ENCODE peak calls at places on chromosome 22, in seven cellular contexts. One of them, this sample, is unnamed.

GRCh38 chr22:25366408-25366807 is 147.0 kb downstream of the CRYBB2 start:
- DNase-seq in H1: no peak
- DNase-seq in HCT116: no peak
- DNase-seq in SK-N-SH: no peak
- DNase-seq in Panc1: no peak
- DNase-seq in HepG2: no peak
- DNase-seq in GM12878: no peak
- DNase-seq in this sample: no peak

GRCh38 chr22:26970809-26971394 is 313.5 kb downstream of the MIAT start:
- DNase-seq in HepG2: no peak
- DNase-seq in H1: no peak
- DNase-seq in Panc1: no peak
- DNase-seq in GM12878: no peak
- DNase-seq in HCT116: peak
- DNase-seq in SK-N-SH: no peak
- DNase-seq in this sample: no peak

GRCh38 chr22:25153961-25154685 is 45.5 kb upstream of the CRYBB3 start:
- DNase-seq in GM12878: no peak
- DNase-seq in SK-N-SH: peak
- DNase-seq in H1: no peak
- DNase-seq in HepG2: peak
- DNase-seq in Panc1: no peak
- DNase-seq in HCT116: no peak
- DNase-seq in this sample: no peak

GRCh38 chr22:40898850-40899357 is 37.0 kb upstream of the DNAJB7 start:
- DNase-seq in Panc1: no peak
- DNase-seq in H1: no peak
- DNase-seq in GM12878: peak
- DNase-seq in SK-N-SH: peak
- DNase-seq in HepG2: peak
- DNase-seq in HCT116: peak
- DNase-seq in this sample: peak

GRCh38 chr22:21939392-21940319 is 13.0 kb downstream of the PPM1F start:
- DNase-seq in Panc1: no peak
- DNase-seq in GM12878: no peak
- DNase-seq in HCT116: no peak
- DNase-seq in HepG2: no peak
- DNase-seq in H1: no peak
- DNase-seq in SK-N-SH: no peak
- DNase-seq in this sample: no peak

GRCh38 chr22:29041408-29041807 is 20.2 kb downstream of the C22orf31 start:
- DNase-seq in GM12878: no peak
- DNase-seq in HepG2: no peak
- DNase-seq in HCT116: no peak
- DNase-seq in Panc1: no peak
- DNase-seq in SK-N-SH: no peak
- DNase-seq in H1: no peak
- DNase-seq in this sample: no peak

GRCh38 chr22:44273175-44273574 is 39.6 kb downstream of the SHISAL1 start:
- DNase-seq in H1: no peak
- DNase-seq in HepG2: no peak
- DNase-seq in Panc1: no peak
- DNase-seq in HCT116: no peak
- DNase-seq in SK-N-SH: no peak
- DNase-seq in GM12878: no peak
- DNase-seq in this sample: no peak

GRCh38 chr22:34115722-34116121 is 195.4 kb upstream of the LARGE1 start:
- DNase-seq in H1: no peak
- DNase-seq in Panc1: no peak
- DNase-seq in HCT116: no peak
- DNase-seq in GM12878: no peak
- DNase-seq in HepG2: no peak
- DNase-seq in SK-N-SH: no peak
- DNase-seq in this sample: no peak

GRCh38 chr22:43550024-43550620 is 138.3 kb downstream of the MPPED1 start:
- DNase-seq in GM12878: no peak
- DNase-seq in HepG2: no peak
- DNase-seq in HCT116: no peak
- DNase-seq in Panc1: no peak
- DNase-seq in H1: no peak
- DNase-seq in SK-N-SH: no peak
- DNase-seq in this sample: no peak

GRCh38 chr22:23835773-23836144 is 3.0 kb downstream of the DERL3 start:
- DNase-seq in Panc1: no peak
- DNase-seq in H1: no peak
- DNase-seq in SK-N-SH: peak
- DNase-seq in HCT116: no peak
- DNase-seq in GM12878: no peak
- DNase-seq in HepG2: no peak
- DNase-seq in this sample: no peak

GRCh38 chr22:38965614-38966378 is 8.4 kb downstream of the APOBEC3A start:
- DNase-seq in HepG2: no peak
- DNase-seq in GM12878: no peak
- DNase-seq in HCT116: no peak
- DNase-seq in H1: no peak
- DNase-seq in SK-N-SH: no peak
- DNase-seq in Panc1: no peak
- DNase-seq in this sample: no peak

GRCh38 chr22:28029201-28029948 is 110.3 kb upstream of the PITPNB start:
- DNase-seq in GM12878: no peak
- DNase-seq in HCT116: no peak
- DNase-seq in H1: no peak
- DNase-seq in SK-N-SH: peak
- DNase-seq in HepG2: no peak
- DNase-seq in Panc1: no peak
- DNase-seq in this sample: no peak

GRCh38 chr22:35634015-35634414 is 14.2 kb upstream of the APOL6 start:
- DNase-seq in HCT116: no peak
- DNase-seq in HepG2: no peak
- DNase-seq in SK-N-SH: no peak
- DNase-seq in H1: no peak
- DNase-seq in GM12878: no peak
- DNase-seq in Panc1: no peak
- DNase-seq in this sample: peak

GRCh38 chr22:29251981-29252978 is 15.5 kb downstream of the RHBDD3 start:
- DNase-seq in SK-N-SH: peak
- DNase-seq in HepG2: no peak
- DNase-seq in HCT116: no peak
- DNase-seq in H1: no peak
- DNase-seq in Panc1: no peak
- DNase-seq in GM12878: no peak
- DNase-seq in this sample: peak

GRCh38 chr22:28647216-28647615 is 32.4 kb downstream of the TTC28 start:
- DNase-seq in GM12878: no peak
- DNase-seq in HCT116: no peak
- DNase-seq in Panc1: no peak
- DNase-seq in SK-N-SH: no peak
- DNase-seq in HepG2: no peak
- DNase-seq in H1: no peak
- DNase-seq in this sample: no peak

GRCh38 chr22:29146101-29146560 is 59.6 kb upstream of the EMID1 start:
- DNase-seq in GM12878: no peak
- DNase-seq in Panc1: no peak
- DNase-seq in HCT116: no peak
- DNase-seq in H1: no peak
- DNase-seq in HepG2: no peak
- DNase-seq in SK-N-SH: no peak
- DNase-seq in this sample: no peak

GRCh38 chr22:25833676-25834075 is 91.7 kb downstream of the MYO18B start:
- DNase-seq in Panc1: no peak
- DNase-seq in SK-N-SH: no peak
- DNase-seq in GM12878: no peak
- DNase-seq in HCT116: no peak
- DNase-seq in H1: no peak
- DNase-seq in HepG2: no peak
- DNase-seq in this sample: no peak

GRCh38 chr22:24413726-24414385 is 13.5 kb upstream of the ADORA2A start:
- DNase-seq in H1: no peak
- DNase-seq in SK-N-SH: peak
- DNase-seq in HCT116: no peak
- DNase-seq in HepG2: no peak
- DNase-seq in Panc1: no peak
- DNase-seq in GM12878: no peak
- DNase-seq in this sample: no peak

GRCh38 chr22:40426671-40427070 is 56.3 kb downstream of the SGSM3 start:
- DNase-seq in HCT116: no peak
- DNase-seq in HepG2: no peak
- DNase-seq in H1: no peak
- DNase-seq in SK-N-SH: no peak
- DNase-seq in GM12878: no peak
- DNase-seq in Panc1: no peak
- DNase-seq in this sample: no peak

GRCh38 chr22:35299217-35299716 is 427 bp upstream of the TOM1 start:
- DNase-seq in HCT116: no peak
- DNase-seq in GM12878: no peak
- DNase-seq in Panc1: peak
- DNase-seq in H1: no peak
- DNase-seq in HepG2: no peak
- DNase-seq in SK-N-SH: peak
- DNase-seq in this sample: no peak

GRCh38 chr22:47663615-47664605 is 901.5 kb downstream of the TBC1D22A start:
- DNase-seq in H1: no peak
- DNase-seq in SK-N-SH: no peak
- DNase-seq in GM12878: no peak
- DNase-seq in HCT116: no peak
- DNase-seq in Panc1: no peak
- DNase-seq in HepG2: no peak
- DNase-seq in this sample: no peak

GRCh38 chr22:40281717-40282116 is 64.6 kb upstream of the ADSL start:
- DNase-seq in GM12878: no peak
- DNase-seq in H1: no peak
- DNase-seq in Panc1: no peak
- DNase-seq in SK-N-SH: no peak
- DNase-seq in HepG2: no peak
- DNase-seq in HCT116: no peak
- DNase-seq in this sample: no peak

GRCh38 chr22:23113847-23114720 is 27.7 kb downstream of the RSPH14 start:
- DNase-seq in HepG2: no peak
- DNase-seq in GM12878: no peak
- DNase-seq in HCT116: no peak
- DNase-seq in SK-N-SH: no peak
- DNase-seq in H1: no peak
- DNase-seq in Panc1: no peak
- DNase-seq in this sample: peak

DNA sequence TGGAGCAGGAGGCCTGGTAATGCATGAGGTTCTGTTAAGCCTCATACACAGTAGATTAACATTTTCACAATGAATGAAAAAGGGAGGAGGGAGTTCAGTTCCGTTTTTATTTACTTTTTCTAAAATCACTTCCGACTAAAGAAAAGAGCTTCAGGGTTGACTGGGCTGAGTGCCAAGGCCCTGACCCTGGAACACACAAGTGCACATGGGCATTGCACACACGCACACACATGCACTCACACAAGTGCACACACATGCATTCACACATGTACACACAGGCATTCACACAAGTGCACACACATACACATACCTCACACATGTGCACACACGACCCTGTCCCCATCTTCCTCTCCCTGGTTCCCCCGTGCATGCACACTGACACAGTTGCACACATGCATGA is 303.3 kb downstream of the BRD1 start:
- DNase-seq in H1: no peak
- DNase-seq in HepG2: no peak
- DNase-seq in GM12878: no peak
- DNase-seq in SK-N-SH: no peak
- DNase-seq in HCT116: no peak
- DNase-seq in Panc1: no peak
- DNase-seq in this sample: no peak
- TF ChIP-seq SIN3A in H1: no peak
- TF ChIP-seq SIN3A in HepG2: no peak
- TF ChIP-seq SIN3A in GM12878: no peak
- TF ChIP-seq SIN3A in SK-N-SH: no peak
- TF ChIP-seq SIN3A in HCT116: no peak
- TF ChIP-seq SIN3A in Panc1: no peak
- TF ChIP-seq SIN3A in this sample: no peak

DNA sequence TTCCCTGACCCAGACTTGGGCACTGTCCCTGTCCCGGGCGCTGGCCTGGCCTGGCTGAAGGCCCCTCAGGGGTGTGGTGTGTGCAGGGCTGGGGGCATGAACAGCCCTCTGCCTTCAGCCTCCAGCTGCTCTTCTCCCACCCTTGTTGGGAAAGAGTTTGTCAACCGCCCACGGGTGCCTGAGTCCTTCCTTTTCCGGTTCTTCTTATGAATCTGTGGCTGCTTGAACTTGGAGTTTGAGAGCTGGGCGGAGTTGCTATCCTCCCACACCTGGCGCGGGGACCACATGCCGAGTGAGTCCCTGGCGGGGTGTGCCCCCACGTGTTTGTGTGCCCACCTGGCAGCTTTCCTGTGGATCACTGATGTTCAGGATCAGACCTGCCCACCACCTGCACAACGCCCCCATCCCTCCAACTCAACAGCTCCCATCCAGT is 13.4 kb downstream of the NFAM1 start:
- DNase-seq in GM12878: no peak
- DNase-seq in HepG2: no peak
- DNase-seq in HCT116: no peak
- DNase-seq in Panc1: no peak
- DNase-seq in SK-N-SH: no peak
- DNase-seq in H1: no peak
- DNase-seq in this sample: no peak
- TF ChIP-seq SIN3A in GM12878: no peak
- TF ChIP-seq SIN3A in HepG2: no peak
- TF ChIP-seq SIN3A in HCT116: no peak
- TF ChIP-seq SIN3A in Panc1: no peak
- TF ChIP-seq SIN3A in SK-N-SH: no peak
- TF ChIP-seq SIN3A in H1: no peak
- TF ChIP-seq SIN3A in this sample: no peak

GRCh38 chr22:30902496-30903357 is 65.8 kb downstream of the MORC2 start:
- DNase-seq in H1: no peak
- DNase-seq in HepG2: no peak
- DNase-seq in SK-N-SH: no peak
- DNase-seq in GM12878: peak
- DNase-seq in Panc1: no peak
- DNase-seq in HCT116: no peak
- DNase-seq in this sample: no peak
- TF ChIP-seq SIN3A in H1: no peak
- TF ChIP-seq SIN3A in HepG2: no peak
- TF ChIP-seq SIN3A in SK-N-SH: no peak
- TF ChIP-seq SIN3A in GM12878: no peak
- TF ChIP-seq SIN3A in Panc1: no peak
- TF ChIP-seq SIN3A in HCT116: no peak
- TF ChIP-seq SIN3A in this sample: no peak

DNA sequence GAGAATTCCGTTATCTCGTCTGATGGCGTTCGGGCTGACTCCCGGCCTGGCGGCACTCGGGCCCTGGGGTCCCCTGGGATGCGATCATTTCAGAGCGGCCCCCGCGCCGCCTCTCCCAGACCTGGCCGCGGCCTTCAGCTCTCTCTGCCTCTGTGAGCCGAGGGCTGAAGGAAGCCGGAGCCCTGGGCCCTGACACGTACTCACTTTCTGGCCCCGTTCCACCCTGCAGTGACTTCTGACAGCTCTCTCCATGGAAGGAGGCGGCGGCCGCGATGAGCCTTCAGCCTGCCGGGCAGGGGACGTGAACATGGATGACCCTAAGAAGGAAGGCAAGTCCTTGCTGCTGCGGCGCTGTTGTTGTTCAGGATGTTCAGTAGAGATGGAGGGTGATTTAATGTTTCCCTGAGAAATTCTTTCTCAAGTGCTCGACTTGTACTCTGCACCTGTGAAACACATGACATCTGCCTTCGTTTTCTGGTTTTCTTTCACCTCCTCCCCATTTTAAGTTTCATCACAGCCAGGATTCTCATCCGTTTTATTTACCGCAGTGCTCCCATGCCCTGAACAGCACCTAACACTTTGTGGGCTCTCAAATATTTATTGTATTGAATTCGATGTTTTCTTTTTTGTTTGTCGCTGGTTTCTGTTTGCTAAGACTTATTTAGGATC is 615 bp downstream of the GTSE1 start:
- DNase-seq in GM12878: no peak
- DNase-seq in Panc1: no peak
- DNase-seq in HCT116: no peak
- DNase-seq in H1: no peak
- DNase-seq in SK-N-SH: no peak
- DNase-seq in HepG2: peak
- DNase-seq in this sample: no peak
- TF ChIP-seq SIN3A in GM12878: no peak
- TF ChIP-seq SIN3A in Panc1: peak
- TF ChIP-seq SIN3A in HCT116: no peak
- TF ChIP-seq SIN3A in H1: peak
- TF ChIP-seq SIN3A in SK-N-SH: peak
- TF ChIP-seq SIN3A in HepG2: no peak
- TF ChIP-seq SIN3A in this sample: no peak